ENCODE peak calls at places on chromosome 13, in seven cellular contexts. M is RWPE1; B is pancreas; D is hypothalamus; W is activated CD8-positive, alpha-beta T cell treated with anti-CD3 and anti-CD28 coated beads for 36 hours; C is AG04449; G is sigmoid colon. K is an unnamed sample.

GRCh38 chr13:61316647-61317046 is 99.0 kb downstream of the PCDH20 start:
- DNase-seq in D (no peak), M (no peak), G (no peak), W (no peak), C (no peak), B (no peak), K (no peak)

GRCh38 chr13:44762946-44763345 is 186.8 kb upstream of the TSC22D1 start:
- DNase-seq in W (no peak), B (no peak), D (no peak), G (no peak), C (no peak), M (no peak), K (no peak)

GRCh38 chr13:97283888-97284287 is 61.8 kb downstream of the MBNL2 start:
- DNase-seq in D (no peak), W (no peak), C (no peak), B (no peak), G (no peak), M (no peak), K (no peak)

GRCh38 chr13:113029061-113029445 is 60.0 kb downstream of the MCF2L start:
- DNase-seq in G (no peak), W (no peak), B (no peak), C (no peak), M (no peak), D (no peak), K (no peak)

GRCh38 chr13:98285852-98286594 is 109.0 kb upstream of the RNF113B start:
- DNase-seq in D (no peak), M (no peak), G (no peak), C (no peak), B (no peak), W (no peak), K (no peak)

GRCh38 chr13:75763511-75763910 is 127.4 kb downstream of the LMO7 start:
- DNase-seq in B (no peak), W (no peak), D (no peak), C (no peak), M (no peak), G (no peak), K (no peak)

GRCh38 chr13:98632971-98633370 is 56.1 kb upstream of the STK24 start:
- DNase-seq in D (no peak), W (no peak), B (no peak), G (no peak), M (no peak), C (no peak), K (peak; percentile 34)

GRCh38 chr13:44865722-44866484 is 123.4 kb downstream of the NUFIP1 start:
- DNase-seq in G (no peak), W (no peak), C (no peak), M (no peak), B (no peak), D (no peak), K (no peak)

GRCh38 chr13:106467406-106468122 is 67.9 kb downstream of the EFNB2 start:
- DNase-seq in D (no peak), C (no peak), G (no peak), M (no peak), B (no peak), W (no peak), K (no peak)

GRCh38 chr13:28056426-28056825 is 44.0 kb downstream of the FLT3 start:
- DNase-seq in G (no peak), B (no peak), C (no peak), W (no peak), D (no peak), M (no peak), K (no peak)

GRCh38 chr13:46472384-46472783 is 80.6 kb upstream of the LRCH1 start:
- DNase-seq in G (no peak), B (no peak), W (no peak), M (no peak), C (no peak), D (no peak), K (no peak)

GRCh38 chr13:113558461-113558860 is 26.1 kb upstream of the TFDP1 start:
- DNase-seq in C (no peak), D (no peak), B (no peak), G (no peak), M (no peak), W (no peak), K (no peak)

GRCh38 chr13:101416181-101417042 is at the start of gene NALCN:
- DNase-seq in C (no peak), W (no peak), M (peak; percentile 28), G (no peak), B (peak; percentile 26), D (peak; percentile 50), K (no peak)

GRCh38 chr13:31089649-31090048 is 72.1 kb downstream of the HSPH1 start:
- DNase-seq in M (no peak), B (no peak), G (no peak), C (no peak), W (no peak), D (no peak), K (no peak)

GRCh38 chr13:65460136-65460535 is 1770.0 kb downstream of the PCDH9 start:
- DNase-seq in C (no peak), B (no peak), D (no peak), W (no peak), M (no peak), G (no peak), K (no peak)

GRCh38 chr13:113551081-113552000 is 33.2 kb upstream of the TFDP1 start:
- DNase-seq in W (no peak), G (no peak), C (no peak), B (no peak), M (no peak), D (no peak), K (no peak)

GRCh38 chr13:51643114-51643881 is 59.0 kb downstream of the WDFY2 start:
- DNase-seq in D (no peak), C (peak; percentile 80), M (peak; percentile 82), B (no peak), G (no peak), W (no peak), K (no peak)

GRCh38 chr13:102045713-102046112 is 356.1 kb downstream of the FGF14 start:
- DNase-seq in C (no peak), M (no peak), G (no peak), B (no peak), W (no peak), D (no peak), K (no peak)

GRCh38 chr13:91017031-91017668 is 330.3 kb upstream of the MIR17HG start:
- DNase-seq in W (peak; percentile 51), D (no peak), B (peak; percentile 9), G (no peak), C (no peak), M (peak; percentile 57), K (peak; percentile 68)

GRCh38 chr13:71879129-71879535 is 12.1 kb upstream of the DACH1 start:
- DNase-seq in G (no peak), W (peak; percentile 5), D (no peak), B (no peak), C (no peak), M (no peak), K (peak; percentile 50)

GRCh38 chr13:29707876-29708543 is 112.5 kb upstream of the SLC7A1 start:
- DNase-seq in W (peak; percentile 61), B (peak; percentile 41), G (no peak), M (peak; percentile 58), C (no peak), D (no peak), K (peak; percentile 57)

GRCh38 chr13:61013782-61014181 is 401.9 kb downstream of the PCDH20 start:
- DNase-seq in B (no peak), C (no peak), G (no peak), M (no peak), D (no peak), W (no peak), K (no peak)

K was measured in KBM-7.